ENCODE peak calls at places on chromosomes 2 and 18, in eight cellular contexts. C is sigmoid colon; Z is IMR-90; H is K562; A is cardiac muscle cell; J is PC-9; X is CD8-positive, alpha-beta T cell; E is BE2C. G is an unnamed sample.

GRCh38 chr2:149651229-149651628 is 63.7 kb upstream of the MMADHC start:
- DNase-seq in C (no peak), Z (no peak), H (no peak), A (no peak), J (no peak), X (no peak), E (no peak), G (no peak)

GRCh38 chr18:10543277-10543676 is 17.4 kb downstream of the NAPG start:
- DNase-seq in C (no peak), Z (peak), H (no peak), A (no peak), J (no peak), X (no peak), E (no peak), G (no peak)

GRCh38 chr2:46493971-46494250 is 14.5 kb downstream of the TMEM247 start:
- DNase-seq in C (no peak), Z (no peak), H (no peak), A (no peak), J (no peak), X (no peak), E (no peak), G (no peak)

GRCh38 chr2:23566236-23567142 is 181.5 kb downstream of the KLHL29 start:
- DNase-seq in C (no peak), Z (peak), H (peak), A (peak), J (peak), X (no peak), E (peak), G (peak)

GRCh38 chr2:18651842-18652774 is 62.7 kb upstream of the NT5C1B start:
- DNase-seq in C (no peak), Z (peak), H (no peak), A (no peak), J (no peak), X (no peak), E (no peak), G (no peak)

GRCh38 chr2:28904295-28904694 is 9.8 kb downstream of the WDR43 start:
- DNase-seq in C (no peak), Z (peak), H (no peak), A (no peak), J (no peak), X (no peak), E (no peak), G (no peak)

GRCh38 chr2:120754067-120754960 is 18.6 kb downstream of the GLI2 start:
- DNase-seq in C (no peak), Z (peak), H (no peak), A (no peak), J (no peak), X (no peak), E (no peak), G (no peak)

GRCh38 chr2:39728941-39729351 is 50.1 kb downstream of the THUMPD2 start:
- DNase-seq in C (no peak), Z (peak), H (peak), A (peak), J (peak), X (no peak), E (peak), G (no peak)

GRCh38 chr18:31574359-31574758 is 17.3 kb upstream of the TTR start:
- DNase-seq in C (no peak), Z (no peak), H (no peak), A (no peak), J (no peak), X (no peak), E (no peak), G (no peak)

GRCh38 chr18:25467226-25468065 is 115.5 kb upstream of the ZNF521 start:
- DNase-seq in C (no peak), Z (peak), H (no peak), A (peak), J (no peak), X (no peak), E (no peak), G (no peak)

GRCh38 chr2:109396338-109397180 is 217.2 kb downstream of the SEPTIN10 start:
- DNase-seq in C (no peak), Z (no peak), H (no peak), A (no peak), J (no peak), X (no peak), E (no peak), G (peak)

GRCh38 chr2:119011910-119012209 is 69.9 kb downstream of the MARCO start:
- DNase-seq in C (no peak), Z (no peak), H (no peak), A (no peak), J (no peak), X (no peak), E (no peak), G (no peak)
- H3K4me3 ChIP-seq in C (no peak), Z (no peak), H (no peak), A (no peak), J (peak), X (no peak), E (no peak), G (no peak)

GRCh38 chr18:59282341-59282740 is 9.1 kb upstream of the RAX start:
- DNase-seq in C (no peak), Z (no peak), H (no peak), A (no peak), J (no peak), X (no peak), E (no peak), G (no peak)
- H3K4me3 ChIP-seq in C (no peak), Z (no peak), H (no peak), A (no peak), J (no peak), X (no peak), E (no peak), G (no peak)

GRCh38 chr2:26848336-26849055 is 564 bp downstream of the DPYSL5 start:
- DNase-seq in C (no peak), Z (no peak), H (peak), A (peak), J (no peak), X (no peak), E (peak), G (no peak)

GRCh38 chr2:26846334-26846863 is 1.5 kb upstream of the DPYSL5 start:
- DNase-seq in C (peak), Z (peak), H (peak), A (peak), J (peak), X (peak), E (peak), G (peak)

GRCh38 chr2:26845021-26845420 is 2.9 kb upstream of the DPYSL5 start:
- DNase-seq in C (no peak), Z (no peak), H (no peak), A (no peak), J (no peak), X (no peak), E (no peak), G (no peak)

GRCh38 chr2:26847663-26848335 is at the start of gene DPYSL5:
- DNase-seq in C (no peak), Z (no peak), H (peak), A (peak), J (no peak), X (no peak), E (peak), G (no peak)

DNA sequence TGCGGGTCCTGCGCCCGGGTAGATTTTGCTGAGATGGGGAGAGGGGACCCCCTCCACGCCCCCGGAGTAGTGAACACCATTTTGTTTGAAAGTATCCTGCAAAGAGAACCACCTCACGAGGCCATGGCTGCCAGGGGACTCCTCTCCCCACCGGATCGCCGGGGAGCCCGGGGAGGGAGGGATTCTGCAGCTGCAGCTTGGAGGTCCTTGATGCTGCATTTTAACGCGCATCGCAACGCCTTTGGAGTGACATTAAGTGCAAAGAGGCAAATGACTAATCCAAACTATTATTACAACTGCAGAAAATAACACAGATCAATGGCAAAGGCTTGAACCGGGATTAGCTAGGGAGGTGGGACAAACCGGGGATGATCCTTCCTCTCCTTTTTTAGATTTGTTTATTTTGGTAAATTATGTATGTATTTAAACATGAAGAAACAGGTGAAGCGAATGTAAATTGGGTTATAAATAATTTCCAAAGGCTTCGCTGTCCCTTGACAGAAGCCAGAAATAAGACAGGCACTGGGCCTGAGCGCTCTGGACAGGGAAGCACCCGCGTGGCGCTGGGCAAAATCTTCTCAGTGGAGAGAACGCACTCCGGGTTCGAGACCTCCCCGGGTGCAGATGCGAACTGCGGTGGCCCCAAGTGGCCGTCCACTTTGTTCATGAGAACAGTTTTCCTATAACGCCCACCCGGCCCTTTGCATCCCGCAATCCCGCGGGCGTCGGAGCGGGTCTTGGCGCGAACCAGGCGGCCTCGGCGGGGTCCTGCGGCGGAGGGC is 860 bp upstream of the DPYSL5 start:
- DNase-seq in C (no peak), Z (no peak), H (no peak), A (no peak), J (no peak), X (no peak), E (peak), G (no peak)
- H3K4me3 ChIP-seq in C (peak), Z (no peak), H (peak), A (peak), J (no peak), X (peak), E (peak), G (no peak)

DNA sequence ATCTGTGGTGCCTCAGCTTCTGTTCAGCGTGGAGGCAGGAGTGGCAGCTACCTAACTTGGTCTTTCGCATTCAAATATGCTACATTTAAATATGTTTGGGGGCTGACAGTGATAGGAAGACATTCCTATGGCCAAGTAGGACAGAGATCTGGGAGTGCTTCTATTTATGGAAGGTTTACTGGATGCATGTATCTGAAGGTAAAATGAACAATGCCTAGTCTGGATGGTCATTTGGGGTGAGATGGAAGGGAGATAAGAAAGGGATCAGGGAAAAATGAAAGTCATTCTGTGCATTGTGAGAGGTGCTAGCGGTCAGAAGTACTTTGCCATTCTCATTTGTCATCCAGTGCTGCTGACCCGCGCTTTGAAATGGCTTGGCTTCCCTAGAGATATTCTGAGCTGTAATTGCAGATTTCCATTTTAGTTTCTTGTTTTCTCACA is 300.9 kb upstream of the FBXO11 start:
- DNase-seq in C (no peak), Z (no peak), H (no peak), A (no peak), J (no peak), X (no peak), E (no peak), G (no peak)
- H3K4me3 ChIP-seq in C (no peak), Z (no peak), H (no peak), A (no peak), J (no peak), X (no peak), E (no peak), G (no peak)